ENCODE peak calls at places on chromosome 12, in seven cellular contexts. S, B, A, W, H, E and D are unnamed samples.

GRCh38 chr12:96078281-96078761 is 42.9 kb upstream of the LTA4H start:
- DNase-seq in S (no peak), B (peak; percentile 69), A (peak; percentile 86), E (peak; percentile 66), W (peak; percentile 45), H (no peak), D (no peak)

GRCh38 chr12:51549637-51550036 is 41.4 kb upstream of the SCN8A start:
- DNase-seq in B (no peak), H (no peak), A (peak; percentile 74), S (no peak), W (no peak), E (no peak), D (no peak)

GRCh38 chr12:93541578-93542217 is 30.8 kb upstream of the SOCS2 start:
- DNase-seq in A (no peak), E (no peak), W (no peak), S (no peak), B (no peak), H (no peak), D (no peak)

GRCh38 chr12:65999564-66000280 is 130.8 kb downstream of the LLPH start:
- DNase-seq in W (peak; percentile 44), H (peak; percentile 99), A (no peak), E (no peak), B (no peak), S (no peak), D (no peak)

GRCh38 chr12:52380271-52380694 is 5.2 kb downstream of the KRT84 start:
- DNase-seq in H (peak; percentile 35), S (no peak), W (peak; percentile 50), B (no peak), A (no peak), E (no peak), D (no peak)

GRCh38 chr12:131147894-131148293 is 194.2 kb downstream of the ADGRD1 start:
- DNase-seq in B (no peak), W (no peak), A (no peak), S (no peak), H (no peak), E (peak; percentile 63), D (no peak)

GRCh38 chr12:66637693-66638301 is 41.1 kb downstream of the GRIP1 start:
- DNase-seq in B (no peak), H (no peak), S (no peak), A (no peak), W (no peak), E (no peak), D (no peak)

GRCh38 chr12:74349925-74350324 is 187.7 kb upstream of the ATXN7L3B start:
- DNase-seq in S (no peak), B (no peak), H (no peak), E (no peak), A (no peak), W (no peak), D (no peak)

GRCh38 chr12:82817368-82817767 is 130.7 kb downstream of the TMTC2 start:
- DNase-seq in W (no peak), A (no peak), H (peak; percentile 38), S (no peak), E (no peak), B (no peak), D (no peak)

GRCh38 chr12:127280393-127281275 is 986.3 kb upstream of the TMEM132C start:
- DNase-seq in W (no peak), E (no peak), B (peak; percentile 58), H (no peak), S (no peak), A (peak; percentile 86), D (peak; percentile 33)

GRCh38 chr12:51871126-51871525 is 16.8 kb upstream of the ANKRD33 start:
- DNase-seq in H (no peak), S (no peak), E (no peak), A (no peak), W (no peak), B (peak; percentile 60), D (no peak)

GRCh38 chr12:40819427-40820108 is 127.3 kb downstream of the CNTN1 start:
- DNase-seq in B (peak; percentile 57), E (no peak), W (no peak), H (peak; percentile 26), S (no peak), A (peak; percentile 83), D (no peak)

GRCh38 chr12:79423560-79423959 is 267.2 kb downstream of the PAWR start:
- DNase-seq in H (no peak), W (no peak), B (no peak), A (no peak), S (no peak), E (no peak), D (no peak)

DNA sequence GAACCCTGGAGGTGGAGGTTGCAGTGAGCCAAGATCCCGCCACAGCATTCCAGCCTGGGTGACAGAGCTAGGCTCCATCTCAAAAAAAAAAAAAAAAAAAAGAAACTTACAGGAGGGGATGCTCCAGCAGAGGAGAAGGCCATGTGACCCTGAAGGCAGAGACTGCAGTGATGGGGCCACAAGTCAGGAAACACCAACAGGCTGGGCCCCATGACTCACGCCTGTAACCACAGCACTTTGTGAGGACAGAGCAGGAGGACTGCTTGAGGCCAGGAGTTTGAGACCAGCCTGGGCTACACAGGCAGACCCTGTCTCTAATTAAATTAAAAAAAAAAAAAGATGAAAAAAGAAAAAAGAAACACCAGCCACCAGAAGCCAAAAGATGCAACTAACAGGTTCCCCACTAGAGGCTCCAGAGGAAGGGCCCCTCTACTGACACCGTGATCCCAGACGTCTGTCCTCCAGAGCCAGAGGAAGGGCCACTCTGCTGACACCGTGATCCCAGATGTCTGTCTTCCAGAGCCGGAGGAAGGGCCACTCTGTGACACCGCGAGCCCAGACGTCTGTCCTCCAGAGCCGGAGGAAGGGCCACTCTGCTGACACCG is 9.1 kb upstream of the GLT1D1 start:
- DNase-seq in H (no peak), E (no peak), B (no peak), A (no peak), S (no peak), W (no peak), D (no peak)
- TF ChIP-seq CTCF in H (no peak), E (no peak), B (no peak), A (no peak), S (no peak), W (no peak), D (no peak)

GRCh38 chr12:111221296-111222026 is 147.4 kb downstream of the PHETA1 start:
- DNase-seq in W (no peak), H (no peak), A (no peak), E (no peak), S (no peak), B (no peak), D (no peak)
- TF ChIP-seq CTCF in W (no peak), H (no peak), A (no peak), E (no peak), S (no peak), B (no peak), D (no peak)

DNA sequence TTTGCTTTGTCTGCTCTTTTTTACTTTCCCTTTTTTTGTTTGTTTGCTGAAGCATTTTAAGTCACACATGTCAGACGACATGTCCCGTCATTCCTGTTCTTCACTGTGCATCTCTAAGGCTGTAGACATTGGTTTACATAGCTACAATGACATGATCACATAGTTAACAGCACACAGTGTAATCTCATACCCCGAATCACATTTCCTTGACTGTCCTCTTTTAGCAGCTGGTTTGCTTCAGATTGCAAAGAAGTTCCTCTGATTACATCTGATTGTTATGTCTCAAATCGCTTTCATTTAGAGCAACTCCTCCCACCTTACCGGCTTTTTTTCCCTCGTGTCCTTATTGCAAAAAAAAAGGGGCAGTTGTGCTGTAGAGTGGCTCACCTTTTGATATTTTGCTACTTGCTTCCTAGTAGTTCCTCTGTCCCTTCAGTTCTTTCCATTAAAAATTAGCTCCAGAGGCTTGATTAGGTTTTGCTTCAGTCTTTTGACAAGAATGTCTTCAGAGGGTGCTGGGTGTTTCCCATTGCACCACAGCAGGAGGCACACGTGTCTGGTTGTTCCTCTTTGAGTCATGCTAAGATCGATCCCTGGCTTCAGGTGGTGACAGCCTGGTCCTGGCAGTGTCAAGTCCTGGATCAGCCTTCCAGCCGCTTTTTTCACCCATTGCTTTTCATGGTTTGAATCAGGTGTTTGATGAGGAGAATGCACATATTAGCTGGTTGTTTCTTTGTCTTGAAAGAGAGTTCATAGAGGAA is 35.0 kb downstream of the ZNF664 start:
- DNase-seq in E (no peak), A (peak; percentile 61), H (no peak), S (no peak), W (no peak), B (no peak), D (no peak)
- TF ChIP-seq CTCF in E (no peak), A (no peak), H (no peak), S (no peak), W (no peak), B (no peak), D (no peak)

GRCh38 chr12:114975283-114975973 is 291.5 kb upstream of the TBX3 start:
- DNase-seq in A (no peak), W (no peak), B (no peak), E (no peak), H (no peak), S (no peak), D (no peak)
- TF ChIP-seq CTCF in A (no peak), W (no peak), B (no peak), E (no peak), H (no peak), S (no peak), D (no peak)

DNA sequence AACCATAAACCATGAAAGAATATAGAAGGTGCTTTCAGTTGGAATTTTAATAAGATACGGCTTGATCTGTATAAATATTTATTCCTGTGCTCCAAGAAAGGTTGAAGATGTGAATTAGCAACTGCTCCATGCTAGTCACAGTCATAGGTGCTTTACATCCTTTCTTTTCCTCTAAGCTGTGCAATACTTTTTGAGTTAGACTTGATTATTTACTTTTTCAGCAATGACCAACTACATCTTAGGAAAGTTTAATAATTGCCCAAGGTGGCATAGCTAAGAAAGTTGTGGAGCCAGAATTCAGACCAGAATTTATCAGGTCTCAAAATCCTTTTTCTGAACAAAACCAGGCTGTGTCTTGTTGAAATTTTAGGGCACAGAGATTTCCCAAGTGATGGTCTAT is 13.7 kb downstream of the TRHDE start:
- DNase-seq in H (no peak), E (no peak), A (no peak), S (no peak), W (no peak), B (no peak), D (no peak)
- TF ChIP-seq CTCF in H (no peak), E (no peak), A (no peak), S (no peak), W (no peak), B (no peak), D (no peak)

GRCh38 chr12:10178766-10179165 is at the start of gene TMEM52B:
- DNase-seq in S (no peak), B (no peak), A (no peak), W (no peak), E (no peak), H (no peak), D (no peak)

GRCh38 chr12:10179871-10180270 is 1.0 kb downstream of the TMEM52B start:
- DNase-seq in W (no peak), H (peak; percentile 65), E (no peak), S (no peak), A (no peak), B (no peak), D (no peak)

GRCh38 chr12:10174986-10175614 is 3.2 kb upstream of the OLR1 start:
- DNase-seq in W (no peak), A (no peak), H (peak; percentile 65), E (no peak), S (no peak), B (no peak), D (no peak)

GRCh38 chr12:10171954-10172353 is at the start of gene OLR1:
- DNase-seq in S (no peak), E (no peak), W (no peak), B (no peak), H (no peak), A (no peak), D (no peak)

GRCh38 chr12:10175849-10176641 is 2.8 kb upstream of the TMEM52B start:
- DNase-seq in W (no peak), S (no peak), A (no peak), E (no peak), B (no peak), H (peak; percentile 94), D (no peak)
- TF ChIP-seq CTCF in W (no peak), S (no peak), A (no peak), E (no peak), B (no peak), H (peak; percentile 61), D (no peak)